ENCODE peak calls at places on chromosomes 3 and 15, in four cellular contexts. Q, F, P and A are unnamed samples.

GRCh38 chr15:90249123-90249863 is at the start of gene TTLL13:
- DNase-seq in P (no peak), F (peak), Q (peak), A (peak)

GRCh38 chr15:100009372-100009771 is 276.1 kb upstream of the LYSMD4 start:
- DNase-seq in P (no peak), F (no peak), Q (no peak), A (no peak)

GRCh38 chr15:42233107-42233506 is 25.0 kb upstream of the VPS39 start:
- DNase-seq in P (no peak), F (no peak), Q (no peak), A (no peak)

GRCh38 chr15:29978411-29979382 is 104.1 kb upstream of the GOLGA8J start:
- DNase-seq in F (no peak), Q (no peak), P (no peak), A (no peak)

GRCh38 chr3:33124638-33125037 is 10.8 kb downstream of the CRTAP start:
- DNase-seq in P (no peak), F (no peak), Q (no peak), A (no peak)

GRCh38 chr15:63401078-63401477 is 19.4 kb upstream of the CA12 start:
- DNase-seq in P (no peak), F (no peak), Q (no peak), A (no peak)

GRCh38 chr3:123328851-123329635 is 119.8 kb downstream of the ADCY5 start:
- DNase-seq in F (no peak), P (no peak), Q (peak), A (peak)

GRCh38 chr3:45145681-45146614 is at the start of gene CDCP1:
- DNase-seq in Q (no peak), P (no peak), F (no peak), A (no peak)

GRCh38 chr15:81379269-81379668 is 5.3 kb upstream of the TMC3 start:
- DNase-seq in F (no peak), Q (no peak), P (no peak), A (no peak)

GRCh38 chr3:34275811-34276210 is 477.4 kb downstream of the PDCD6IP start:
- DNase-seq in P (no peak), F (no peak), Q (no peak), A (no peak)

GRCh38 chr3:125160911-125161371 is 51.6 kb downstream of the SLC12A8 start:
- DNase-seq in F (no peak), P (no peak), Q (peak), A (no peak)

GRCh38 chr3:151943539-151943938 is 70.1 kb downstream of the SUCNR1 start:
- DNase-seq in Q (no peak), P (no peak), F (no peak), A (no peak)

GRCh38 chr3:64814360-64814759 is 126.6 kb upstream of the ADAMTS9 start:
- DNase-seq in P (no peak), Q (no peak), F (no peak), A (no peak)

GRCh38 chr15:77493324-77493907 is 72.7 kb downstream of the HMG20A start:
- DNase-seq in P (no peak), F (no peak), Q (no peak), A (no peak)

GRCh38 chr3:134677196-134677986 is 26.6 kb upstream of the KY start:
- DNase-seq in F (no peak), Q (no peak), P (no peak), A (no peak)

GRCh38 chr3:149339931-149340309 is 6.5 kb upstream of the TM4SF18 start:
- DNase-seq in F (no peak), Q (peak), P (peak), A (peak)

GRCh38 chr3:188509316-188509715 is 355.4 kb downstream of the LPP start:
- DNase-seq in P (no peak), Q (no peak), F (no peak), A (no peak)

GRCh38 chr3:36707623-36708409 is 56.5 kb downstream of the DCLK3 start:
- DNase-seq in F (no peak), P (no peak), Q (no peak), A (no peak)

GRCh38 chr3:24315342-24315741 is 179.3 kb downstream of the THRB start:
- DNase-seq in F (no peak), P (no peak), Q (no peak), A (no peak)

GRCh38 chr3:127676921-127677351 is 4.2 kb downstream of the ABTB1 start:
- DNase-seq in Q (no peak), F (no peak), P (no peak), A (no peak)